ENCODE peak calls at places on chromosome 20, in five cellular contexts. R, G, P, J and K are unnamed samples.
A peak's percentile ranks its signal among the peaks of the same experiment; 100 is the strongest.

GRCh38 chr20:48447456-48447855 is 380.3 kb downstream of the PREX1 start:
- DNase-seq in R (no peak), G (no peak), P (no peak), J (no peak), K (no peak)

GRCh38 chr20:32455171-32455900 is 97.2 kb downstream of the ASXL1 start:
- DNase-seq in R (no peak), G (no peak), P (no peak), J (no peak), K (no peak)

GRCh38 chr20:41786158-41786557 is 168.0 kb upstream of the CHD6 start:
- DNase-seq in R (no peak), G (peak; percentile 56), P (no peak), J (no peak), K (no peak)

GRCh38 chr20:32984196-32984595 is 20.0 kb downstream of the SUN5 start:
- DNase-seq in R (no peak), G (no peak), P (peak; percentile 28), J (no peak), K (no peak)

GRCh38 chr20:63145156-63145555 is 70.8 kb downstream of the YTHDF1 start:
- DNase-seq in R (no peak), G (peak; percentile 17), P (no peak), J (no peak), K (no peak)

GRCh38 chr20:34375977-34376430 is 12.9 kb downstream of the ITCH start:
- DNase-seq in R (no peak), G (no peak), P (no peak), J (peak; percentile 53), K (no peak)

GRCh38 chr20:1870792-1871550 is 24.2 kb upstream of the SIRPA start:
- DNase-seq in R (peak; percentile 71), G (peak; percentile 21), P (no peak), J (no peak), K (no peak)

GRCh38 chr20:10249048-10249770 is 30.6 kb downstream of the SNAP25 start:
- DNase-seq in R (no peak), G (peak; percentile 44), P (no peak), J (no peak), K (no peak)

GRCh38 chr20:63696628-63697356 is at the start of gene TNFRSF6B:
- DNase-seq in R (no peak), G (no peak), P (no peak), J (no peak), K (peak; percentile 77)

GRCh38 chr20:62320581-62321354 is 18.0 kb downstream of the ADRM1 start:
- DNase-seq in R (no peak), G (no peak), P (peak; percentile 81), J (no peak), K (peak; percentile 82)

GRCh38 chr20:31560094-31560899 is 44.8 kb upstream of the ID1 start:
- DNase-seq in R (no peak), G (peak; percentile 86), P (peak; percentile 89), J (peak; percentile 83), K (peak; percentile 68)

GRCh38 chr20:63963784-63964301 is 5.9 kb downstream of the ZNF512B start:
- DNase-seq in R (no peak), G (no peak), P (no peak), J (no peak), K (no peak)

GRCh38 chr20:22383156-22383555 is 201.2 kb downstream of the FOXA2 start:
- DNase-seq in R (no peak), G (no peak), P (no peak), J (no peak), K (no peak)

GRCh38 chr20:31977080-31977479 is 9.1 kb downstream of the XKR7 start:
- DNase-seq in R (no peak), G (no peak), P (no peak), J (no peak), K (no peak)

GRCh38 chr20:2103454-2104153 is 2.0 kb downstream of the STK35 start:
- DNase-seq in R (no peak), G (no peak), P (no peak), J (peak; percentile 72), K (peak; percentile 44)

GRCh38 chr20:15176929-15177328 is 839.5 kb upstream of the FLRT3 start:
- DNase-seq in R (no peak), G (no peak), P (no peak), J (no peak), K (no peak)

GRCh38 chr20:20333866-20334265 is 34.0 kb upstream of the INSM1 start:
- DNase-seq in R (no peak), G (no peak), P (no peak), J (no peak), K (no peak)

GRCh38 chr20:11429889-11430580 is 487.7 kb upstream of the BTBD3 start:
- DNase-seq in R (no peak), G (no peak), P (no peak), J (no peak), K (no peak)

GRCh38 chr20:53899351-53900167 is 170.8 kb downstream of the BCAS1 start:
- DNase-seq in R (peak; percentile 95), G (peak; percentile 87), P (peak; percentile 75), J (no peak), K (peak; percentile 38)

GRCh38 chr20:33791959-33792597 is 19.1 kb upstream of the CHMP4B start:
- DNase-seq in R (no peak), G (peak; percentile 37), P (peak; percentile 59), J (peak; percentile 61), K (peak; percentile 87)

GRCh38 chr20:14583413-14583812 is 246.0 kb upstream of the FLRT3 start:
- DNase-seq in R (no peak), G (peak; percentile 4), P (no peak), J (no peak), K (no peak)

GRCh38 chr20:41003143-41003932 is 25.3 kb upstream of the TOP1 start:
- DNase-seq in R (no peak), G (peak; percentile 99), P (peak; percentile 75), J (peak; percentile 99), K (no peak)

GRCh38 chr20:17556842-17557674 is 12.8 kb upstream of the DSTN start:
- DNase-seq in R (no peak), G (peak; percentile 34), P (peak; percentile 11), J (no peak), K (peak; percentile 53)

GRCh38 chr20:4926531-4927156 is 74.7 kb downstream of the SLC23A2 start:
- DNase-seq in R (no peak), G (no peak), P (no peak), J (no peak), K (no peak)

GRCh38 chr20:4932061-4932460 is 69.2 kb downstream of the SLC23A2 start:
- DNase-seq in R (no peak), G (peak; percentile 55), P (no peak), J (no peak), K (no peak)

GRCh38 chr20:4925842-4926530 is 75.3 kb downstream of the SLC23A2 start:
- DNase-seq in R (no peak), G (peak; percentile 77), P (no peak), J (no peak), K (no peak)

GRCh38 chr20:4924032-4924431 is 77.3 kb downstream of the SLC23A2 start:
- DNase-seq in R (no peak), G (no peak), P (no peak), J (no peak), K (no peak)

DNA sequence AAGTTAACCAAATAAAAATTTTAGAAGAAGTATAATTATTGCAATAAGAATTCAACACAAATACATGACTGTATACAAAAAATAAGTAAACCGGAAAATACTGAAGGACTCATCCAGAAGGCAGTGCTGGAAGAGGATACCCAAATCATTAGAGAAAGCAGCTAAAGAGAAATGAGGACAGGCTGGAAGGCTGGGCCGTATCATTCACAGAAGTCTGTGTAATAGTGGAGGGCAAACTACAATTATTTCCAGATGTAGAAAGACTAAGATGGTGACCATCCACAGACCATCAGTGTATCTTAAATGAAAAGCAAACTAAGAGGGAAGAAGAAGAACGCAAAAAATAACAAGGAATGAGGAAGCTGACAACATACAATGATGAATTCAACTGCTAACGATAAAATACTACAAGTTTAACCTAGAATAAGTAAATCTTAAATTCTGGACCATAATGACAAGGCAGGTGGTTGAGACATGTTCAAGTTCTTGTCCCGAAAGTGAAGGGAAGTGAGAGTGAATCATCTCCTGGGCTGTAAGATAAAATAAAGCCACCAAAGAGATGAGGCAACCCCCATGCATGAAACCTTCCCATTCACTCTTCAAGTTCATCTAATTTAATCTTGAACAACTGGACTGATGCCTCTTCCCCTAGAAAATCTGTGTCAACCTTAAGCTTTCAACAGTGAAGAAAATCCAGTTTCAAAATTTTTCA is 71.5 kb downstream of the SLC23A2 start:
- DNase-seq in R (no peak), G (peak; percentile 37), P (no peak), J (no peak), K (no peak)
- TF ChIP-seq MXI1 in R (no peak), G (no peak), P (no peak), J (no peak), K (no peak)

GRCh38 chr20:37316775-37317170 is 27.3 kb downstream of the MANBAL start:
- DNase-seq in R (no peak), G (no peak), P (no peak), J (no peak), K (no peak)

GRCh38 chr20:37317316-37317715 is 27.9 kb downstream of the MANBAL start:
- DNase-seq in R (no peak), G (no peak), P (no peak), J (no peak), K (no peak)

GRCh38 chr20:37318046-37318445 is 27.9 kb upstream of the SRC start:
- DNase-seq in R (no peak), G (no peak), P (no peak), J (no peak), K (no peak)

GRCh38 chr20:37316116-37316774 is 26.8 kb downstream of the MANBAL start:
- DNase-seq in R (no peak), G (no peak), P (peak; percentile 51), J (no peak), K (no peak)

GRCh38 chr20:37319120-37319717 is 26.7 kb upstream of the SRC start:
- DNase-seq in R (no peak), G (peak; percentile 66), P (no peak), J (no peak), K (peak; percentile 45)
- TF ChIP-seq MXI1 in R (no peak), G (no peak), P (no peak), J (no peak), K (no peak)

DNA sequence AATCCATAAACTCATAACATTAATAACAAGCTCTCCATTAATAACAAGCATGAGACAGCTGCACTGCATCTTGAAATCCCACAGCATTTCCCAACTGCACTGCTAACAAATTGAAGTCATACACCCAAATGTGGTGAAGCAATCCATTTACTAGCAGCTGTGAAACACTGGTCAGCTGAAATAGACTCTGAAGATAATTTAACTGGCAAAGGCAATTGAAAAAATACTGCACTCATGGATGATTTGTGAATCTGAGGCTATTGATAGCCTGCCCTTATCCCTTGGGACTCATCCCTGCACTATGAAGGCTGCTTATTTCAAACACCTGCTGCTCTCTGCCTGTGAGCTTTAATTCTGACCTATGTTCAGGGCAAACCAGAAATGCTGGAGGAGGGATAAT is 49.1 kb upstream of the PLCB1 start:
- DNase-seq in R (no peak), G (peak; percentile 64), P (no peak), J (no peak), K (no peak)
- TF ChIP-seq MXI1 in R (no peak), G (no peak), P (no peak), J (no peak), K (no peak)

GRCh38 chr20:59721386-59721785 is 117.0 kb downstream of the PHACTR3 start:
- DNase-seq in R (no peak), G (no peak), P (no peak), J (no peak), K (no peak)

GRCh38 chr20:59725476-59726119 is 121.3 kb downstream of the PHACTR3 start:
- DNase-seq in R (no peak), G (no peak), P (no peak), J (no peak), K (no peak)

GRCh38 chr20:59724457-59725366 is 120.4 kb downstream of the PHACTR3 start:
- DNase-seq in R (no peak), G (no peak), P (no peak), J (no peak), K (no peak)

GRCh38 chr20:59723607-59724456 is 119.5 kb downstream of the PHACTR3 start:
- DNase-seq in R (no peak), G (no peak), P (no peak), J (no peak), K (no peak)

GRCh38 chr20:59723108-59723500 is 118.8 kb downstream of the PHACTR3 start:
- DNase-seq in R (no peak), G (no peak), P (no peak), J (no peak), K (no peak)
- TF ChIP-seq MXI1 in R (no peak), G (no peak), P (no peak), J (no peak), K (no peak)